ENCODE peak calls at places on chromosomes 13 and 19, in six cellular contexts. R is SK-N-SH, D is Panc1, E is NCI-H1694, W is myocyte, K is left ventricle myocardium inferior. C is an unnamed sample.

GRCh38 chr19:15218501-15218900 is 13.7 kb downstream of the EPHX3 start:
- DNase-seq in E (no peak), K (no peak), R (no peak), D (no peak), W (no peak), C (no peak)

GRCh38 chr13:40495620-40496001 is 170.8 kb downstream of the FOXO1 start:
- DNase-seq in K (no peak), D (no peak), E (no peak), W (no peak), R (no peak), C (no peak)

GRCh38 chr13:49125964-49126363 is 94.2 kb upstream of the MLNR start:
- DNase-seq in R (no peak), E (no peak), K (no peak), W (no peak), D (no peak), C (no peak)

GRCh38 chr19:47427241-47428176 is 8.2 kb upstream of the MEIS3 start:
- DNase-seq in R (peak), E (peak), D (peak), W (peak), K (peak), C (peak)

GRCh38 chr19:20964798-20965197 is 41.7 kb downstream of the ZNF85 start:
- DNase-seq in E (no peak), D (no peak), R (no peak), W (no peak), K (no peak), C (no peak)

GRCh38 chr13:90403330-90404082 is 944.0 kb upstream of the MIR17HG start:
- DNase-seq in W (no peak), K (no peak), E (no peak), D (no peak), R (no peak), C (no peak)

GRCh38 chr19:4338441-4339350 is at the start of gene STAP2:
- DNase-seq in D (no peak), E (no peak), R (no peak), W (no peak), K (no peak), C (peak)

GRCh38 chr19:18870531-18871172 is 25.3 kb downstream of the CERS1 start:
- DNase-seq in E (no peak), R (no peak), K (no peak), D (no peak), W (no peak), C (no peak)

GRCh38 chr13:97889803-97890202 is 63.7 kb upstream of the IPO5 start:
- DNase-seq in R (no peak), E (no peak), W (no peak), D (no peak), K (peak), C (no peak)

GRCh38 chr13:109647046-109647445 is 139.3 kb downstream of the IRS2 start:
- DNase-seq in W (no peak), D (no peak), K (no peak), E (no peak), R (no peak), C (no peak)

GRCh38 chr19:50036905-50037304 is 11.1 kb downstream of the ZNF473 start:
- DNase-seq in D (no peak), W (no peak), R (no peak), K (no peak), E (no peak), C (no peak)

GRCh38 chr13:50291611-50292010 is 276.4 kb downstream of the KCNRG start:
- DNase-seq in D (no peak), R (no peak), W (no peak), K (no peak), E (no peak), C (no peak)

GRCh38 chr19:2333027-2333806 is 4.7 kb downstream of the SPPL2B start:
- DNase-seq in R (no peak), E (no peak), K (no peak), D (no peak), W (peak), C (no peak)

GRCh38 chr19:23203841-23204344 is 46.3 kb downstream of the ZNF724 start:
- DNase-seq in R (no peak), D (no peak), E (no peak), K (peak), W (no peak), C (no peak)

C was measured in breast epithelium.